ENCODE peak calls at places on chromosome 7, in six cellular contexts. X, Q, F, E, Y and V are unnamed samples.

GRCh38 chr7:20541615-20542349 is 73.7 kb upstream of the ABCB5 start:
- DNase-seq in X (no peak), Q (no peak), F (no peak), E (no peak), Y (no peak), V (no peak)

GRCh38 chr7:517848-518629 is 1.6 kb downstream of the PDGFA start:
- DNase-seq in X (peak; percentile 72), Q (no peak), F (peak; percentile 83), E (peak; percentile 83), Y (peak; percentile 83), V (peak; percentile 49)

GRCh38 chr7:118949031-118949430 is 724.5 kb downstream of the ANKRD7 start:
- DNase-seq in X (no peak), Q (no peak), F (no peak), E (peak; percentile 7), Y (no peak), V (peak; percentile 1)

GRCh38 chr7:986766-987722 is 4.1 kb downstream of the CYP2W1 start:
- DNase-seq in X (no peak), Q (no peak), F (no peak), E (no peak), Y (no peak), V (no peak)

GRCh38 chr7:118183254-118183585 is 744 bp upstream of the LSM8 start:
- DNase-seq in X (no peak), Q (no peak), F (no peak), E (peak; percentile 8), Y (peak; percentile 6), V (peak; percentile 16)

GRCh38 chr7:77453531-77453930 is 37.4 kb upstream of the GSAP start:
- DNase-seq in X (no peak), Q (no peak), F (no peak), E (no peak), Y (peak; percentile 46), V (peak; percentile 83)

GRCh38 chr7:31651800-31652326 is 35.2 kb upstream of the PPP1R17 start:
- DNase-seq in X (no peak), Q (no peak), F (no peak), E (no peak), Y (no peak), V (no peak)

GRCh38 chr7:49669692-49670260 is 103.7 kb upstream of the VWC2 start:
- DNase-seq in X (peak; percentile 15), Q (no peak), F (no peak), E (no peak), Y (no peak), V (no peak)

GRCh38 chr7:94375713-94376112 is 19.0 kb upstream of the COL1A2 start:
- DNase-seq in X (no peak), Q (no peak), F (peak; percentile 75), E (peak; percentile 99), Y (peak; percentile 99), V (peak; percentile 96)

GRCh38 chr7:155435110-155435509 is 22.8 kb upstream of the EN2 start:
- DNase-seq in X (no peak), Q (no peak), F (no peak), E (no peak), Y (no peak), V (no peak)

GRCh38 chr7:23598321-23598720 is 1.1 kb downstream of the CCDC126 start:
- DNase-seq in X (no peak), Q (no peak), F (peak; percentile 36), E (no peak), Y (no peak), V (no peak)

GRCh38 chr7:4003536-4003935 is 678.6 kb upstream of the FOXK1 start:
- DNase-seq in X (no peak), Q (no peak), F (peak; percentile 23), E (no peak), Y (no peak), V (no peak)

GRCh38 chr7:73769481-73770001 is 529 bp downstream of the CLDN3 start:
- DNase-seq in X (no peak), Q (no peak), F (no peak), E (no peak), Y (no peak), V (no peak)

GRCh38 chr7:47940482-47941001 is 7.7 kb downstream of the PKD1L1 start:
- DNase-seq in X (peak; percentile 59), Q (no peak), F (peak; percentile 47), E (peak; percentile 76), Y (peak; percentile 63), V (peak; percentile 51)

GRCh38 chr7:90288154-90288553 is 33.0 kb downstream of the FAM237B start:
- DNase-seq in X (no peak), Q (no peak), F (no peak), E (no peak), Y (no peak), V (no peak)

GRCh38 chr7:105246195-105247078 is 142.3 kb downstream of the SRPK2 start:
- DNase-seq in X (no peak), Q (no peak), F (no peak), E (no peak), Y (no peak), V (no peak)

GRCh38 chr7:101432316-101432715 is 69.6 kb downstream of the COL26A1 start:
- DNase-seq in X (no peak), Q (no peak), F (no peak), E (no peak), Y (no peak), V (no peak)

GRCh38 chr7:71131256-71131752 is 640 bp upstream of the GALNT17 start:
- DNase-seq in X (peak; percentile 56), Q (no peak), F (peak; percentile 79), E (no peak), Y (peak; percentile 11), V (no peak)

GRCh38 chr7:51023547-51023946 is 240.9 kb upstream of the GRB10 start:
- DNase-seq in X (no peak), Q (peak; percentile 67), F (no peak), E (no peak), Y (no peak), V (no peak)

GRCh38 chr7:42269161-42269560 is 32.2 kb upstream of the GLI3 start:
- DNase-seq in X (no peak), Q (no peak), F (no peak), E (no peak), Y (no peak), V (no peak)

GRCh38 chr7:100406767-100407166 is 21.7 kb downstream of the ZCWPW1 start:
- DNase-seq in X (no peak), Q (no peak), F (no peak), E (peak; percentile 16), Y (peak; percentile 69), V (peak; percentile 39)

GRCh38 chr7:55363386-55364170 is 1.6 kb upstream of the LANCL2 start:
- DNase-seq in X (peak; percentile 8), Q (no peak), F (no peak), E (no peak), Y (no peak), V (no peak)

GRCh38 chr7:50206521-50207250 is 97.8 kb upstream of the IKZF1 start:
- DNase-seq in X (no peak), Q (peak; percentile 76), F (no peak), E (no peak), Y (no peak), V (peak; percentile 2)

GRCh38 chr7:153682628-153683027 is 369.6 kb upstream of the DPP6 start:
- DNase-seq in X (no peak), Q (no peak), F (no peak), E (no peak), Y (no peak), V (no peak)

GRCh38 chr7:158263110-158263963 is 324.3 kb downstream of the PTPRN2 start:
- DNase-seq in X (no peak), Q (no peak), F (no peak), E (no peak), Y (no peak), V (no peak)

GRCh38 chr7:78226059-78226658 is 427.6 kb downstream of the PHTF2 start:
- DNase-seq in X (peak; percentile 26), Q (no peak), F (peak; percentile 37), E (peak; percentile 12), Y (peak; percentile 51), V (peak; percentile 65)

GRCh38 chr7:133112976-133113375 is 31.1 kb upstream of the CHCHD3 start:
- DNase-seq in X (no peak), Q (no peak), F (no peak), E (no peak), Y (no peak), V (no peak)

GRCh38 chr7:98913612-98914011 is 35.3 kb downstream of the TRRAP start:
- DNase-seq in X (no peak), Q (no peak), F (no peak), E (no peak), Y (no peak), V (peak; percentile 52)
- TF ChIP-seq CTCF in X (no peak), Q (no peak), F (no peak), E (no peak), Y (no peak), V (no peak)

DNA sequence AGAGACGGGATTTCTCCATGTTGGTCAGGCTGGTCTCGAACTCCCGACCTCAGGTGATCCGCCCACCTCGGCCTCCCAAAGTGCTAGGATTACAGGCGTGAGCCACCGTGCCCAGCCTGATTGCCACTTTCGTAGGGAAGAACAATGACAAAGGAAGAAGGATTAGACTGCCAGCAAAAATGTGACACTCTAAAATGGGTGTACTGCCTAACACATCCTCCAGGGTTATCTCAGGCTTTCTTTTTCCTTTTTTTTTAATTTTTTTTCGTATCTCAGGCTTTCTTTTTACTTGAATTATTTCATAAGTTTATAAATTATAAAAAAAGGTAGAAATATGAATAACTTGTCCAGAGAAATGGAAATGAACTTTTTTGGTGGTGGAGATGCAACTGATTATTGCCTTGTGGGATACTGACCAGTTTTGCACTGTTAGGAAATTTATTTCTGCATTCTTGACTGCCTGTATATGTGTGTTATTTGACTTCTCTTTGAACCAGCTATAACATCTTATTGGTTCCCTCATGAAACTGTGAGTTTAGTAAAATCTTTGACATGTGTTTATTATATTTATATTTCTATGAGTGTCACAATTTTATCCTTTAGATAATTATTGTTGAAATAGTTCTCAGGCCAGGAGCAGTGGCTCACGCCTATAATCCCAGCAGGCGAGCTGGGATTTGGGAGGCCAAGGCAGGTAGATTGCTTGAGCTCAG is 56.8 kb downstream of the XRCC2 start:
- DNase-seq in X (no peak), Q (no peak), F (no peak), E (no peak), Y (no peak), V (no peak)
- H3K4me3 ChIP-seq in X (no peak overlapping the region), Q (no peak overlapping the region), F (no peak overlapping the region), E (no peak overlapping the region), Y (no peak overlapping the region), V (no peak overlapping the region)

DNA sequence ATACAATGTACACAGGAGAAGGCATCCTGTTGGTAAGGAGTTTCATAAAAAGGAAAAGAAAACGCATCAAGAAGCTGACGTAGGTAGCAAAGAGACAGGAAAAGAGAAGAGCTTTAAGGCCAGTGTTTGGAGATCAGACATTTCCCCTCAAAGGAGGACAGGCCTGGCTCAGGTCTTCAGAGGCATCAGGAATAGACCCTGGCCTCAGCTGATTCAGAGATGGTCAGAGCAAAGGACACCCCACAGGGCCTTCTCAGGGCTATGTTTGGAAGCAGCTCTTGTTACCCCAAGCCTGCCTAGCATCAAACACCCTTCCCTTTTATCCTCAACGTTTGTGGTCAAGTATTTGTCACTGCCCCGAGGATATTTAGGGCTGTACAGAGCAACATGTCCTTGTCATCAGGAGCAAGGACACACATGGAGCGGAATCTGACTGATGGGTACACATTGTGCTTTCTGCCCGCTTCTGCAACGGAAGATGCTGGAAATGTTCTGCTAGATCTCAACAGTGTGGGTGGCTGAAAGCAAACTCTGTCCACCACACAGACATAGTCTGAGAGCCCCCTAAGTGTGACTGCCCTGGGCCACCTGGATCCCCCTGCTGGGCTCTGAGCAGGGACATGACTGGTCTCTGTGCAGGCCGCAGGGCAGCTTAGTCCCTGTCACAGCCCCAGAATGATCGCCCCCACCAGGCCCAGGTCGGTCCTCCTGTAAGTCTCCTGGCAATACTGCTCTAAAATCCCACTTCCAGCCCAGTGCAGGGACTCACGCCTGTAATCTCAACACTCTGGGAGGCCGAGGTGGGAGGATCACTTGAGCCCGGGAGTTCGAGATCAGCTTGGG is 1.0 kb upstream of the ZDHHC4 start:
- DNase-seq in X (no peak), Q (no peak), F (no peak), E (no peak), Y (no peak), V (no peak)
- TF ChIP-seq CTCF in X (no peak), Q (no peak), F (no peak), E (no peak), Y (no peak), V (no peak)

GRCh38 chr7:69599879-69600764 is 1.8 kb downstream of the AUTS2 start:
- DNase-seq in X (peak; percentile 21), Q (no peak), F (peak; percentile 32), E (no peak), Y (peak; percentile 36), V (peak; percentile 35)
- H3K4me3 ChIP-seq in X (peak overlapping the region; percentile 76), Q (peak overlapping the region; percentile 84), F (peak overlapping the region; percentile 94), E (peak overlapping the region; percentile 70), Y (peak overlapping the region; percentile 91), V (peak overlapping the region; percentile 85)